ENCODE peak calls at places on chromosomes 5 and 9, in six cellular contexts. One of them, this sample, is unnamed.

GRCh38 chr9:100515578-100516494 is 42.9 kb downstream of the TMEFF1 start:
- DNase-seq in T-helper 17 cell: no peak
- DNase-seq in Daoy: peak; percentile 10
- DNase-seq in stimulated activated CD8-positive, alpha-beta memory T cell treated with anti-CD3 and anti-CD28 coated beads, Interleukin-15, amount 100 ng/mL, for 48 hours: no peak
- DNase-seq in mucosa of descending colon: no peak
- DNase-seq in H9: no peak
- DNase-seq in this sample: no peak

GRCh38 chr5:1511037-1511436 is 12.7 kb downstream of the LPCAT1 start:
- DNase-seq in Daoy: no peak
- DNase-seq in H9: peak; percentile 15
- DNase-seq in mucosa of descending colon: peak; percentile 1
- DNase-seq in T-helper 17 cell: no peak
- DNase-seq in stimulated activated CD8-positive, alpha-beta memory T cell treated with anti-CD3 and anti-CD28 coated beads, Interleukin-15, amount 100 ng/mL, for 48 hours: no peak
- DNase-seq in this sample: no peak

GRCh38 chr5:81768960-81769452 is 18.1 kb upstream of the SSBP2 start:
- DNase-seq in mucosa of descending colon: no peak
- DNase-seq in stimulated activated CD8-positive, alpha-beta memory T cell treated with anti-CD3 and anti-CD28 coated beads, Interleukin-15, amount 100 ng/mL, for 48 hours: no peak
- DNase-seq in Daoy: peak; percentile 73
- DNase-seq in T-helper 17 cell: no peak
- DNase-seq in H9: no peak
- DNase-seq in this sample: no peak

GRCh38 chr5:137995077-137995746 is 37.7 kb downstream of the FAM13B start:
- DNase-seq in stimulated activated CD8-positive, alpha-beta memory T cell treated with anti-CD3 and anti-CD28 coated beads, Interleukin-15, amount 100 ng/mL, for 48 hours: no peak
- DNase-seq in Daoy: no peak
- DNase-seq in H9: no peak
- DNase-seq in T-helper 17 cell: no peak
- DNase-seq in mucosa of descending colon: no peak
- DNase-seq in this sample: no peak

GRCh38 chr5:36457511-36458260 is 148.7 kb upstream of the SLC1A3 start:
- DNase-seq in Daoy: no peak
- DNase-seq in H9: no peak
- DNase-seq in T-helper 17 cell: no peak
- DNase-seq in stimulated activated CD8-positive, alpha-beta memory T cell treated with anti-CD3 and anti-CD28 coated beads, Interleukin-15, amount 100 ng/mL, for 48 hours: no peak
- DNase-seq in mucosa of descending colon: no peak
- DNase-seq in this sample: no peak

GRCh38 chr9:89278551-89278950 is 32.4 kb upstream of the CKS2 start:
- DNase-seq in T-helper 17 cell: no peak
- DNase-seq in stimulated activated CD8-positive, alpha-beta memory T cell treated with anti-CD3 and anti-CD28 coated beads, Interleukin-15, amount 100 ng/mL, for 48 hours: no peak
- DNase-seq in mucosa of descending colon: peak; percentile 9
- DNase-seq in H9: no peak
- DNase-seq in Daoy: no peak
- DNase-seq in this sample: peak; percentile 0

GRCh38 chr9:16869961-16870605 is 387 bp downstream of the BNC2 start:
- DNase-seq in Daoy: peak; percentile 15
- DNase-seq in mucosa of descending colon: peak; percentile 23
- DNase-seq in H9: peak; percentile 34
- DNase-seq in T-helper 17 cell: no peak
- DNase-seq in stimulated activated CD8-positive, alpha-beta memory T cell treated with anti-CD3 and anti-CD28 coated beads, Interleukin-15, amount 100 ng/mL, for 48 hours: no peak
- DNase-seq in this sample: peak; percentile 62

GRCh38 chr9:18141681-18142080 is 332.3 kb upstream of the ADAMTSL1 start:
- DNase-seq in mucosa of descending colon: no peak
- DNase-seq in T-helper 17 cell: no peak
- DNase-seq in Daoy: no peak
- DNase-seq in stimulated activated CD8-positive, alpha-beta memory T cell treated with anti-CD3 and anti-CD28 coated beads, Interleukin-15, amount 100 ng/mL, for 48 hours: no peak
- DNase-seq in H9: no peak
- DNase-seq in this sample: no peak

GRCh38 chr5:86679529-86679928 is 61.8 kb downstream of the COX7C start:
- DNase-seq in stimulated activated CD8-positive, alpha-beta memory T cell treated with anti-CD3 and anti-CD28 coated beads, Interleukin-15, amount 100 ng/mL, for 48 hours: no peak
- DNase-seq in T-helper 17 cell: no peak
- DNase-seq in Daoy: peak; percentile 84
- DNase-seq in mucosa of descending colon: peak; percentile 43
- DNase-seq in H9: no peak
- DNase-seq in this sample: no peak

GRCh38 chr5:80414113-80414512 is 6.2 kb downstream of the ZFYVE16 start:
- DNase-seq in Daoy: no peak
- DNase-seq in stimulated activated CD8-positive, alpha-beta memory T cell treated with anti-CD3 and anti-CD28 coated beads, Interleukin-15, amount 100 ng/mL, for 48 hours: no peak
- DNase-seq in H9: no peak
- DNase-seq in mucosa of descending colon: no peak
- DNase-seq in T-helper 17 cell: no peak
- DNase-seq in this sample: no peak

GRCh38 chr9:73202992-73203391 is 51.3 kb downstream of the ANXA1 start:
- DNase-seq in mucosa of descending colon: no peak
- DNase-seq in Daoy: no peak
- DNase-seq in stimulated activated CD8-positive, alpha-beta memory T cell treated with anti-CD3 and anti-CD28 coated beads, Interleukin-15, amount 100 ng/mL, for 48 hours: no peak
- DNase-seq in T-helper 17 cell: no peak
- DNase-seq in H9: no peak
- DNase-seq in this sample: no peak

GRCh38 chr5:136731241-136731885 is 366.0 kb upstream of the TRPC7 start:
- DNase-seq in H9: no peak
- DNase-seq in Daoy: peak; percentile 23
- DNase-seq in mucosa of descending colon: no peak
- DNase-seq in T-helper 17 cell: no peak
- DNase-seq in stimulated activated CD8-positive, alpha-beta memory T cell treated with anti-CD3 and anti-CD28 coated beads, Interleukin-15, amount 100 ng/mL, for 48 hours: no peak
- DNase-seq in this sample: no peak

GRCh38 chr9:95772320-95773060 is 103.0 kb upstream of the ERCC6L2 start:
- DNase-seq in T-helper 17 cell: no peak
- DNase-seq in mucosa of descending colon: peak; percentile 76
- DNase-seq in Daoy: peak; percentile 33
- DNase-seq in stimulated activated CD8-positive, alpha-beta memory T cell treated with anti-CD3 and anti-CD28 coated beads, Interleukin-15, amount 100 ng/mL, for 48 hours: no peak
- DNase-seq in H9: peak; percentile 68
- DNase-seq in this sample: peak; percentile 96

GRCh38 chr9:35696520-35697215 is 6.9 kb upstream of the TPM2 start:
- DNase-seq in H9: peak; percentile 80
- DNase-seq in T-helper 17 cell: peak; percentile 55
- DNase-seq in Daoy: peak; percentile 58
- DNase-seq in stimulated activated CD8-positive, alpha-beta memory T cell treated with anti-CD3 and anti-CD28 coated beads, Interleukin-15, amount 100 ng/mL, for 48 hours: peak; percentile 34
- DNase-seq in mucosa of descending colon: peak; percentile 80
- DNase-seq in this sample: peak; percentile 83

GRCh38 chr5:9670371-9670770 is 40.2 kb upstream of the TAS2R1 start:
- DNase-seq in mucosa of descending colon: no peak
- DNase-seq in T-helper 17 cell: no peak
- DNase-seq in Daoy: no peak
- DNase-seq in stimulated activated CD8-positive, alpha-beta memory T cell treated with anti-CD3 and anti-CD28 coated beads, Interleukin-15, amount 100 ng/mL, for 48 hours: no peak
- DNase-seq in H9: no peak
- DNase-seq in this sample: no peak

This sample was measured in islet precursor cell.